ENCODE peak calls at places on chromosomes 5 and 9, in four cellular contexts. One of them, this sample, is unnamed.

GRCh38 chr9:112180387-112180881 is 5.3 kb upstream of the SUSD1 start:
- DNase-seq in GM23248: peak
- DNase-seq in transverse colon: no peak
- DNase-seq in CD8-positive, alpha-beta T cell: no peak
- DNase-seq in this sample: no peak

GRCh38 chr5:7464182-7464581 is 68.2 kb downstream of the ADCY2 start:
- DNase-seq in GM23248: no peak
- DNase-seq in CD8-positive, alpha-beta T cell: no peak
- DNase-seq in transverse colon: no peak
- DNase-seq in this sample: no peak

GRCh38 chr5:1005904-1006655 is 2.5 kb upstream of the NKD2 start:
- DNase-seq in GM23248: no peak
- DNase-seq in transverse colon: peak
- DNase-seq in CD8-positive, alpha-beta T cell: no peak
- DNase-seq in this sample: no peak

GRCh38 chr5:129807162-129807814 is 59.4 kb downstream of the MINAR2 start:
- DNase-seq in transverse colon: no peak
- DNase-seq in CD8-positive, alpha-beta T cell: no peak
- DNase-seq in GM23248: no peak
- DNase-seq in this sample: no peak

GRCh38 chr5:23583081-23583480 is 75.7 kb downstream of the PRDM9 start:
- DNase-seq in GM23248: no peak
- DNase-seq in CD8-positive, alpha-beta T cell: no peak
- DNase-seq in transverse colon: no peak
- DNase-seq in this sample: no peak

GRCh38 chr5:157541452-157542118 is 34.0 kb downstream of the ADAM19 start:
- DNase-seq in CD8-positive, alpha-beta T cell: no peak
- DNase-seq in GM23248: peak
- DNase-seq in transverse colon: no peak
- DNase-seq in this sample: no peak

GRCh38 chr9:121995997-121996396 is 97.1 kb downstream of the TTLL11 start:
- DNase-seq in CD8-positive, alpha-beta T cell: no peak
- DNase-seq in GM23248: no peak
- DNase-seq in transverse colon: no peak
- DNase-seq in this sample: no peak

GRCh38 chr9:124530216-124530615 is 23.0 kb upstream of the NR5A1 start:
- DNase-seq in transverse colon: no peak
- DNase-seq in CD8-positive, alpha-beta T cell: no peak
- DNase-seq in GM23248: no peak
- DNase-seq in this sample: no peak

GRCh38 chr5:136364307-136364706 is 1.0 kb downstream of the TRPC7 start:
- DNase-seq in transverse colon: no peak
- DNase-seq in GM23248: peak
- DNase-seq in CD8-positive, alpha-beta T cell: no peak
- DNase-seq in this sample: no peak

GRCh38 chr5:147332643-147333042 is 97.8 kb downstream of the STK32A start:
- DNase-seq in transverse colon: no peak
- DNase-seq in GM23248: no peak
- DNase-seq in CD8-positive, alpha-beta T cell: no peak
- DNase-seq in this sample: no peak

GRCh38 chr5:38846379-38846967 is 661 bp downstream of the OSMR start:
- DNase-seq in transverse colon: no peak
- DNase-seq in GM23248: peak
- DNase-seq in CD8-positive, alpha-beta T cell: no peak
- DNase-seq in this sample: no peak

GRCh38 chr9:37953775-37954437 is 50.0 kb upstream of the SLC25A51 start:
- DNase-seq in transverse colon: no peak
- DNase-seq in GM23248: peak
- DNase-seq in CD8-positive, alpha-beta T cell: no peak
- DNase-seq in this sample: peak

GRCh38 chr5:9170026-9170425 is 375.8 kb downstream of the SEMA5A start:
- DNase-seq in GM23248: peak
- DNase-seq in CD8-positive, alpha-beta T cell: no peak
- DNase-seq in transverse colon: no peak
- DNase-seq in this sample: no peak

GRCh38 chr9:100597236-100597635 is 19.4 kb downstream of the CAVIN4 start:
- DNase-seq in transverse colon: no peak
- DNase-seq in CD8-positive, alpha-beta T cell: no peak
- DNase-seq in GM23248: no peak
- DNase-seq in this sample: no peak

GRCh38 chr9:124078641-124079040 is 67.1 kb downstream of the LHX2 start:
- DNase-seq in CD8-positive, alpha-beta T cell: no peak
- DNase-seq in GM23248: peak
- DNase-seq in transverse colon: no peak
- DNase-seq in this sample: no peak

GRCh38 chr5:31854625-31855526 is 215.9 kb downstream of the PDZD2 start:
- DNase-seq in CD8-positive, alpha-beta T cell: no peak
- DNase-seq in GM23248: peak
- DNase-seq in transverse colon: no peak
- DNase-seq in this sample: no peak

GRCh38 chr9:27460225-27461023 is 63.7 kb upstream of the IFNK start:
- DNase-seq in GM23248: peak
- DNase-seq in CD8-positive, alpha-beta T cell: no peak
- DNase-seq in transverse colon: no peak
- DNase-seq in this sample: no peak

GRCh38 chr5:170623576-170624181 is 119.9 kb downstream of the KCNIP1 start:
- DNase-seq in transverse colon: no peak
- DNase-seq in CD8-positive, alpha-beta T cell: no peak
- DNase-seq in GM23248: peak
- DNase-seq in this sample: peak

GRCh38 chr5:136036991-136037705 is 8.4 kb downstream of the TGFBI start:
- DNase-seq in CD8-positive, alpha-beta T cell: no peak
- DNase-seq in transverse colon: peak
- DNase-seq in GM23248: peak
- DNase-seq in this sample: no peak

GRCh38 chr5:138841531-138841930 is 33.6 kb downstream of the LRRTM2 start:
- DNase-seq in CD8-positive, alpha-beta T cell: no peak
- DNase-seq in transverse colon: no peak
- DNase-seq in GM23248: no peak
- DNase-seq in this sample: no peak

GRCh38 chr5:138849439-138849838 is 25.7 kb downstream of the LRRTM2 start:
- DNase-seq in transverse colon: no peak
- DNase-seq in GM23248: peak
- DNase-seq in CD8-positive, alpha-beta T cell: no peak
- DNase-seq in this sample: no peak

GRCh38 chr5:138840100-138840499 is 35.0 kb downstream of the LRRTM2 start:
- DNase-seq in CD8-positive, alpha-beta T cell: no peak
- DNase-seq in GM23248: no peak
- DNase-seq in transverse colon: no peak
- DNase-seq in this sample: no peak

GRCh38 chr5:138844812-138845513 is 30.2 kb downstream of the LRRTM2 start:
- DNase-seq in transverse colon: no peak
- DNase-seq in CD8-positive, alpha-beta T cell: no peak
- DNase-seq in GM23248: peak
- DNase-seq in this sample: peak

GRCh38 chr5:138843789-138844461 is 31.2 kb downstream of the LRRTM2 start:
- DNase-seq in GM23248: peak
- DNase-seq in transverse colon: no peak
- DNase-seq in CD8-positive, alpha-beta T cell: no peak
- DNase-seq in this sample: no peak
- H3K27ac ChIP-seq in GM23248: peak
- H3K27ac ChIP-seq in transverse colon: no peak
- H3K27ac ChIP-seq in CD8-positive, alpha-beta T cell: no peak
- H3K27ac ChIP-seq in this sample: no peak

DNA sequence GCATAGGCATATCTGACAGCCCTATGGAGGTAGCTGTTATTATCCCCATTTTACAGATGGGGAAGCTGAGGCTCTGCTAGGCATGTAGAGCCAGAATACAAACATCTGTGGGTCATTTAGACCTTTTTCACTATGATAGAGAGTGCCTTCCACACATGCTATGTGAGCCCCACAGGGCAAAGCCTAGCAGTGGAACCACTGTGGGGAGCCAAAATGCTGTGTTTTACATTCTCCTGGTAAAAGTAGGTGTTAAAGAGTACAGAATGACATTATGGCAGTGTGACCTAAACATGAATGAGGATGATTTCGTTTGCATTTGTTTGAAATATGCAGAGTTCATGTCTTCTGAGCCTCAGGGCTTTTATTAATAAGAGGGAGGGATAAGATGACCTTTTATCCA is 265.2 kb downstream of the MAST4 start:
- DNase-seq in GM23248: no peak
- DNase-seq in CD8-positive, alpha-beta T cell: no peak
- DNase-seq in transverse colon: no peak
- DNase-seq in this sample: no peak
- H3K27ac ChIP-seq in GM23248: no peak
- H3K27ac ChIP-seq in CD8-positive, alpha-beta T cell: no peak
- H3K27ac ChIP-seq in transverse colon: no peak
- H3K27ac ChIP-seq in this sample: no peak

DNA sequence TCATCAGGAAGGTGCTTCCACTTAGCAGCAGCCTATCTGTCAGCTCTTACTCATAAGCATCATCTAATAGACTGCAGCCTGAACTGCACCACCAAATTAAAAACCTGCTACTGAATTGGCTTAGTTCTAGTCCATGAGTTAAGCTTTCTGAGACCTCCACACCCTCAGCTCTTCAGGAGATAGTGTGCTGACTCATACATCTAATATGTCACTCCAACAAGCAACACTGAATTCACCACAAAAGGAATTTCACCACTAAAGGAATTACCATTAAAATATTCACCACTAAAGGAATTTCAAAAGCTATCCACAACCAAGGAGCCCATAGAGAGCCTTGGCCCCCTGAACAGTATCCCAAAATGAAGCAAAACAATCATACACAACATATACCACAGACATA is 418.5 kb upstream of the RORB start:
- DNase-seq in GM23248: no peak
- DNase-seq in transverse colon: no peak
- DNase-seq in CD8-positive, alpha-beta T cell: no peak
- DNase-seq in this sample: no peak
- H3K27ac ChIP-seq in GM23248: no peak
- H3K27ac ChIP-seq in transverse colon: no peak
- H3K27ac ChIP-seq in CD8-positive, alpha-beta T cell: no peak
- H3K27ac ChIP-seq in this sample: no peak

GRCh38 chr5:106873558-106873957 is 797.2 kb downstream of the EFNA5 start:
- DNase-seq in GM23248: no peak
- DNase-seq in CD8-positive, alpha-beta T cell: no peak
- DNase-seq in transverse colon: peak
- DNase-seq in this sample: no peak
- H3K27ac ChIP-seq in GM23248: no peak
- H3K27ac ChIP-seq in CD8-positive, alpha-beta T cell: no peak
- H3K27ac ChIP-seq in transverse colon: peak
- H3K27ac ChIP-seq in this sample: no peak

GRCh38 chr9:77547113-77547731 is 100.9 kb downstream of the GNA14 start:
- DNase-seq in GM23248: no peak
- DNase-seq in CD8-positive, alpha-beta T cell: no peak
- DNase-seq in transverse colon: no peak
- DNase-seq in this sample: no peak
- H3K27ac ChIP-seq in GM23248: no peak
- H3K27ac ChIP-seq in CD8-positive, alpha-beta T cell: no peak
- H3K27ac ChIP-seq in transverse colon: no peak
- H3K27ac ChIP-seq in this sample: no peak

DNA sequence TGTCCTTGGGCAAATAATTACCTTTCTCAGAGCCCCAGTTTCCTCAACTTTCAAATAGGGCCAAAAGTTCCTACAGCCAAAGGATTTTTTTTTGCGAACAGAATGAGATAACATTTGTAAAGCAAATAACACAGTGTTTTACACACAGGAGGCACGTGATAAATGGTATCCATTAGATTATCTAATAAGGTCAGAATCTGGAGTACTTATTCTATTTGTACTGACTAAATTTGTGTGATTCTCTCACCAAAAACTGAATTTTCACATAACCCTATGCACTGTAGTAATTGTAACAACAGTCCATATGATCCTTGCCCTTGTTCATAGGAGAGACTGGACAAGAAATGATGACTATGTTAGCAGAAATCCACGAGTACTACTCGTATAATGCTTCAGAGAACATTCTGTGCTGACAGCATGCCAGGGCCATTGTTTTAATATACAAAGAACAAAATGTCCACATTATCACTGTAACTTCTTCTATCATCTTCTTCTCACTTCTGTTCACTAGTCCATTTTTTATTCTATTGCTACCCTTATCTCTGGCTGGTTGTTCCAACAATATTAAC is 13.9 kb upstream of the FEM1C start:
- DNase-seq in transverse colon: no peak
- DNase-seq in CD8-positive, alpha-beta T cell: no peak
- DNase-seq in GM23248: peak
- DNase-seq in this sample: no peak
- H3K27ac ChIP-seq in transverse colon: peak
- H3K27ac ChIP-seq in CD8-positive, alpha-beta T cell: no peak
- H3K27ac ChIP-seq in GM23248: no peak
- H3K27ac ChIP-seq in this sample: no peak

DNA sequence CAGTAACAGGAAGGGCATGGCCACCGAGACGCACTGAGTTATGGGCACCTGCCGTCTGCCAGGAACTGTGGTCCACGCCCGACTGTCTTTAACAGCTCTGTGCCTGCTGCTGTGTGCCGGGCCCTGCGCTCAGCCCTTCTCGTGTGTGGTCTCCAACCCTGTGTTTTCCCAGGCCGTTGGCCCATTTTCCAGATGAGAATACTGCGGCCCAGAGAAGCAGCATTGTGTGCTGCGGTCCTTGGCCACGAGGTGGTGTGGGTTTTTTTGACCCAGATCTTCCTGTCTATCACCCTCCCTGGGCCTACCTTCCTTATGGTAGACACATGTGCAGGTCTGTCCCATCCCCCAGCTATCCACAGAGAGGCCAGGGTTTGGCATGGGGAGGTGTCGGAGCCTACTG is 47.0 kb downstream of the RXRA start:
- DNase-seq in GM23248: no peak
- DNase-seq in transverse colon: no peak
- DNase-seq in CD8-positive, alpha-beta T cell: no peak
- DNase-seq in this sample: no peak
- H3K27ac ChIP-seq in GM23248: no peak
- H3K27ac ChIP-seq in transverse colon: peak
- H3K27ac ChIP-seq in CD8-positive, alpha-beta T cell: no peak
- H3K27ac ChIP-seq in this sample: no peak

DNA sequence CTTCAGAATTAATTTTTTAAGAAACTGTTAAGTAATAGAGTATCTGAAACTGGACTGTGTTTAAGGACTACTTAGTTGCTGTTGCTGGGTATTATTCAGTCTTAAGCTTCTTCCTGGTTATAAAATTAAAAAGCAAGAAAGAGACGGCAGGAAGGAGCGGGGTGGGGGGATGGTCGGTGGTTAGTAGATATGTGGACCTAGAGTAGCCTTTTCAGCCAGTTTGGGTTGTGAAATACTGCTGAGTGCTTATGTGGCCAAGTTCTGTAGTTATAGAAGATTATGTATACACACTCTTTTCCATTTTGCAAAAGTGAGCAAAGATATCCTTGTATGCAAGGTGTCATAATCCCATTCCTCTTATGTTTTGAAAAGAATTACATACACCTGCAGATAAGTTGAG is 28.5 kb downstream of the TRIO start:
- DNase-seq in transverse colon: no peak
- DNase-seq in CD8-positive, alpha-beta T cell: no peak
- DNase-seq in GM23248: peak
- DNase-seq in this sample: no peak
- H3K27ac ChIP-seq in transverse colon: peak
- H3K27ac ChIP-seq in CD8-positive, alpha-beta T cell: no peak
- H3K27ac ChIP-seq in GM23248: peak
- H3K27ac ChIP-seq in this sample: peak